ENCODE peak calls at places on chromosomes 12 and 14, in six cellular contexts. O, U, Z, R, L and E are unnamed samples.

GRCh38 chr14:32457213-32457920 is 128.3 kb downstream of the AKAP6 start:
- DNase-seq in O (peak; percentile 63), U (no peak), Z (peak; percentile 21), R (no peak), L (no peak), E (no peak)

GRCh38 chr12:2682301-2683282 is 112.2 kb upstream of the FKBP4 start:
- DNase-seq in O (peak; percentile 36), U (peak; percentile 91), Z (peak; percentile 31), R (no peak), L (peak; percentile 62), E (no peak)

GRCh38 chr14:102028733-102029132 is 58.1 kb downstream of the HSP90AA1 start:
- DNase-seq in O (peak; percentile 43), U (no peak), Z (peak; percentile 57), R (no peak), L (no peak), E (no peak)

GRCh38 chr14:61764342-61765122 is 2.3 kb downstream of the SNAPC1 start:
- DNase-seq in O (no peak), U (no peak), Z (no peak), R (no peak), L (no peak), E (no peak)

GRCh38 chr12:42482820-42483533 is 106.6 kb downstream of the PRICKLE1 start:
- DNase-seq in O (no peak), U (peak; percentile 86), Z (peak; percentile 66), R (peak; percentile 90), L (peak; percentile 28), E (peak; percentile 26)

GRCh38 chr12:115774148-115774905 is 503.2 kb downstream of the MED13L start:
- DNase-seq in O (no peak), U (no peak), Z (no peak), R (no peak), L (no peak), E (no peak)

GRCh38 chr14:93032301-93032929 is 83.3 kb downstream of the ITPK1 start:
- DNase-seq in O (no peak), U (no peak), Z (no peak), R (no peak), L (no peak), E (no peak)

GRCh38 chr12:18719922-18720321 is 17.9 kb downstream of the PLCZ1 start:
- DNase-seq in O (no peak), U (no peak), Z (no peak), R (no peak), L (no peak), E (no peak)

GRCh38 chr14:67487937-67488893 is at the start of gene TMEM229B:
- DNase-seq in O (no peak), U (no peak), Z (peak; percentile 74), R (peak; percentile 70), L (peak; percentile 82), E (peak; percentile 38)

GRCh38 chr14:23361320-23361719 is 3.7 kb downstream of the EFS start:
- DNase-seq in O (no peak), U (no peak), Z (no peak), R (no peak), L (no peak), E (no peak)

GRCh38 chr12:113757223-113758002 is 208.7 kb downstream of the RBM19 start:
- DNase-seq in O (no peak), U (peak; percentile 53), Z (no peak), R (no peak), L (no peak), E (no peak)

GRCh38 chr12:8048906-8049305 is 16.4 kb downstream of the FOXJ2 start:
- DNase-seq in O (no peak), U (no peak), Z (no peak), R (no peak), L (no peak), E (no peak)

GRCh38 chr14:88234442-88234841 is 88.6 kb downstream of the KCNK10 start:
- DNase-seq in O (no peak), U (no peak), Z (no peak), R (no peak), L (no peak), E (no peak)

GRCh38 chr14:103597623-103598372 is 31.2 kb upstream of the KLC1 start:
- DNase-seq in O (peak; percentile 78), U (no peak), Z (no peak), R (no peak), L (no peak), E (no peak)

DNA sequence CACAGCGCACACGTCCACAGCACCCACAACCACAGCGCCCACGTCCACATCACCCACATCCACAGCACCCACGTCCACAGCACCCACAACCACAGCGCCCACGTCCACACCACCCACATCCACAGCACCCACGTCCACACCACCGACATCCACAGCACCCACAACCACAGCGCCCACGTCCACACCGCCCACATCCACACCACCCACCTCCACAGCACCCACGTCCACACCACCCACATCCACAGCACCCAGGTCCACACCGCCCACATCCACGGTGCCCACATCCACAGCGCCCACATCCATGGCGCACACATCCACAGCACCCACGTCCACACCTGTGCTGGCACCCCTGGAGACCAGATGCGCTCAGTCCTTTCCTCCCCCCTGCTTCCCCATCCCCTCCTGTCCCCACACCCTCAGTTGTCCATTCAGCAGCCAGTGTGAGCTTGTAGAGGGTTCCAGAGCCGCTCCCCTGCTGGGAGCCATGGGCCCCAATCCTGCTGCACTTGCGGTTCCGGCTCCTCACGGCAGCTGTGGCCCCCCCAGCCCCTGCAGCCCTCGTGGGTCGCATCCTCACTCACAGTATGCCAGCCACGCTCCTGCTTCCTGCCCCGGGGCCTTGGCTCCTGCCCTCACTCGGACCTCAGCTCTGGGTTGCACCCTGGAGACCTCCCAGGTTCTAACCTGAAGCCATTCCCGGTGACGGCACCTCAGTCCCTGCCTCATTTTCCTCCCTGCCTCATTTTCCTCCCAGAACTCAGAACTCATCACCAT is 37.8 kb downstream of the GALNT9 start:
- DNase-seq in O (no peak), U (no peak), Z (no peak), R (no peak), L (no peak), E (no peak)
- H3K9me3 ChIP-seq in O (peaks cover 88% of the 10 kb centered on the region), U (no peaks in the 10 kb centered on the region), Z (no peaks in the 10 kb centered on the region), R (no peaks in the 10 kb centered on the region), L (no peaks in the 10 kb centered on the region), E (no peaks in the 10 kb centered on the region)

GRCh38 chr12:132530851-132531250 is 40.9 kb downstream of the FBRSL1 start:
- DNase-seq in O (no peak), U (no peak), Z (no peak), R (no peak), L (no peak), E (no peak)
- H3K9me3 ChIP-seq in O (peaks cover 29% of the 10 kb centered on the region), U (peaks cover 47% of the 10 kb centered on the region), Z (no peaks in the 10 kb centered on the region), R (no peaks in the 10 kb centered on the region), L (no peaks in the 10 kb centered on the region), E (no peaks in the 10 kb centered on the region)

DNA sequence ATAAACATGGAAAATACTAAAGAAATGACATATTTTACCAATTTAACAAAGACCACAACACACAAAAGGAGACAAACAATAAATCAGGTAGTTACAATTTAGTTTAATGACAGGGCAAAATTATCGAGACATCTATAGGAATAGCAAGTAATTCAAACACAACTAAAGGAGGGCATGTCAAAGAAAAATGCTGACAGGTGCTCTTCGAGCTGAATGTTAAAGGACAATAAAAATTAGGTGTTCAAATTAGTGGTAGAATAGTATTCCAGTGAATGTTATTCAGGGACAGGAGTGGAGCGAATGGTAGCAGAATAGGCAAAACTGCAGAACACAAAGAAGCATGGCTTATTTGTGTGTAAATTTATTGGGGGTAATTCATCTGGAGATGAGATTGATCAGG is 1004.3 kb upstream of the FBXO33 start:
- DNase-seq in O (no peak), U (no peak), Z (no peak), R (no peak), L (no peak), E (no peak)
- H3K9me3 ChIP-seq in O (peaks cover 2% of the 10 kb centered on the region), U (no peaks in the 10 kb centered on the region), Z (no peaks in the 10 kb centered on the region), R (no peaks in the 10 kb centered on the region), L (no peaks in the 10 kb centered on the region), E (no peaks in the 10 kb centered on the region)

GRCh38 chr12:34391771-34392581 is 369.7 kb downstream of the ALG10 start:
- DNase-seq in O (no peak), U (no peak), Z (no peak), R (peak; percentile 46), L (no peak), E (peak; percentile 6)
- H3K9me3 ChIP-seq in O (peaks cover 100% of the 10 kb centered on the region), U (peaks cover 97% of the 10 kb centered on the region), Z (peaks cover 11% of the 10 kb centered on the region), R (peaks cover 8% of the 10 kb centered on the region), L (no peaks in the 10 kb centered on the region), E (no peaks in the 10 kb centered on the region)

GRCh38 chr12:34404377-34405285 is 382.3 kb downstream of the ALG10 start:
- DNase-seq in O (no peak), U (peak; percentile 15), Z (peak; percentile 1), R (peak; percentile 23), L (no peak), E (peak; percentile 4)
- H3K9me3 ChIP-seq in O (peaks cover 76% of the 10 kb centered on the region), U (peaks cover 96% of the 10 kb centered on the region), Z (peaks cover 49% of the 10 kb centered on the region), R (peaks cover 26% of the 10 kb centered on the region), L (no peaks in the 10 kb centered on the region), E (peaks cover 4% of the 10 kb centered on the region)

DNA sequence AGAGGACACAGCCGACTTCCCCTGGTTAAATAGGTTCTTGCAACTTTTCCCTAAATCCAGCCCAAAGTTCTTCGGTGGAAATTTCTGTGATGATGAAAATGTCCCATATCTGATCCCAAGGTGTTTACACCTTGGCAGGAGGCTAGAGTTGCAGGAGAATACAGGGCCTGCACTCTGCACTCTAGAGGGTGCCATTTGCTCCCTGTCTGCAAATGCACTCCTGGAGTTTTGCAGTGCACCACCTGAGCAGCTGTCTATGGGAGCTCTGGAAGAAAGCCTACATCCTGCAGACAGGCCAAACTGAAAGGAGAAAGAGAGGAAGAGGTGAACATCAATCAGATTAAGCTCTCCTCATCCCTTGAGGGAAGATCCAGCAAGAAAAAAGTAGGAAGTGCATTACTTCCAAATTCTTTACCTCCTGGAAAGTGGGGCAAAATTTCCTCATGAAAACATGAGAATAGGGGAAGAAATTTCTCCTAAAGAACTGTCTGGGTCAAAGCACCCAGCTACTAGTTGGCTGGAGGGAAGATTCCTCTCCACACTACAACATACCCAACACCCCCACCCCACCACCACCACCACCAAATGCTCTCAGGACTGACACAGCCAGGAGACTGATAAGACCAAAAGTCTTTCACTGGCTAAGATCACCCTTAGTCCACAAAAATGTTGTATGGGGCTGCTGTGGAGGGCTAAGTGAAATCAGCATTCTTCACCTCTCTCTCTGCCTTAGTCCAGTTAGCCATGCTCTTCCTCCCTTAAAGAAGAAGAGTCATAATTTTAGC is 106.4 kb downstream of the NUAK1 start:
- DNase-seq in O (no peak), U (no peak), Z (no peak), R (no peak), L (no peak), E (no peak)
- H3K9me3 ChIP-seq in O (no peaks in the 10 kb centered on the region), U (no peaks in the 10 kb centered on the region), Z (no peaks in the 10 kb centered on the region), R (no peaks in the 10 kb centered on the region), L (no peaks in the 10 kb centered on the region), E (no peaks in the 10 kb centered on the region)

GRCh38 chr12:108377260-108377659 is 38.1 kb upstream of the CMKLR1 start:
- DNase-seq in O (no peak), U (no peak), Z (no peak), R (no peak), L (no peak), E (no peak)
- H3K9me3 ChIP-seq in O (peaks cover 2% of the 10 kb centered on the region), U (peaks cover 15% of the 10 kb centered on the region), Z (no peaks in the 10 kb centered on the region), R (peaks cover 5% of the 10 kb centered on the region), L (no peaks in the 10 kb centered on the region), E (no peaks in the 10 kb centered on the region)

DNA sequence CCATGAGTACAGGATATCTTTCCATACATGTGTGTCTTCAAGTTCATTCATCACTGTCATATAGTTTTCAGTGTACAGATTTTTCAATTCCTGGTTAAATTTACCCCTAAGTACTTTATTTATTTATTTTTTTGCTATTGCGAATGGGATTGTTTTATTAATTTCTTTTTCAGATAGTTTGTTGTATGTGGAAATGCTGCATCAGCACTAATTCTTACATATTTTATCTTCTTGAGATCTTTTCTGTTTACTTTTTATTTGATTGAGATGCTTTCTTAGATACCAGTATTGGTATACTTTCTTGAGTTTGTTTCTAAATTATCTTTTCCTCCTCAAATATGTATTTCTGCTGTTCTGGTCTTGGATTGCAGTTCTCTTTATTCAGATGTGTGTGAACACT is 148.9 kb downstream of the RGS6 start:
- DNase-seq in O (no peak), U (no peak), Z (no peak), R (no peak), L (no peak), E (no peak)
- H3K9me3 ChIP-seq in O (no peaks in the 10 kb centered on the region), U (no peaks in the 10 kb centered on the region), Z (no peaks in the 10 kb centered on the region), R (no peaks in the 10 kb centered on the region), L (no peaks in the 10 kb centered on the region), E (no peaks in the 10 kb centered on the region)